ENCODE peak calls at places on chromosomes 1 and 21, in five cellular contexts. S, R, E, U and X are unnamed samples.

GRCh38 chr1:207863893-207864535 is 46.9 kb downstream of the CD34 start:
- DNase-seq in S (no peak), R (no peak), E (no peak), U (peak), X (no peak)

GRCh38 chr1:230696722-230697432 is 17.0 kb downstream of the AGT start:
- DNase-seq in S (no peak), R (peak), E (no peak), U (no peak), X (peak)

GRCh38 chr1:156200062-156200461 is 6.2 kb downstream of the SLC25A44 start:
- DNase-seq in S (no peak), R (no peak), E (no peak), U (no peak), X (no peak)

GRCh38 chr1:21706151-21706835 is 37.1 kb upstream of the RAP1GAP start:
- DNase-seq in S (no peak), R (peak), E (no peak), U (no peak), X (no peak)

GRCh38 chr1:113652773-113653172 is 106.5 kb downstream of the PHTF1 start:
- DNase-seq in S (no peak), R (no peak), E (no peak), U (no peak), X (no peak)

GRCh38 chr21:45974073-45975016 is 7.2 kb upstream of the COL6A1 start:
- DNase-seq in S (no peak), R (peak), E (peak), U (peak), X (peak)

GRCh38 chr1:5298376-5298775 is 644.0 kb downstream of the AJAP1 start:
- DNase-seq in S (no peak), R (no peak), E (no peak), U (no peak), X (no peak)

GRCh38 chr1:99648107-99648506 is 2.2 kb downstream of the PALMD start:
- DNase-seq in S (no peak), R (peak), E (no peak), U (no peak), X (no peak)

GRCh38 chr1:86515597-86515996 is 31.3 kb upstream of the CLCA4 start:
- DNase-seq in S (no peak), R (peak), E (no peak), U (no peak), X (no peak)

GRCh38 chr1:37553927-37554808 is at the start of gene SNIP1:
- DNase-seq in S (peak), R (peak), E (peak), U (peak), X (peak)

GRCh38 chr1:27455166-27455811 is 34.7 kb downstream of the WASF2 start:
- DNase-seq in S (no peak), R (no peak), E (no peak), U (no peak), X (no peak)

GRCh38 chr1:109912214-109912861 is 1.7 kb downstream of the CSF1 start:
- DNase-seq in S (no peak), R (no peak), E (no peak), U (no peak), X (no peak)

GRCh38 chr21:27047331-27048314 is 80.7 kb upstream of the ADAMTS5 start:
- DNase-seq in S (no peak), R (peak), E (no peak), U (no peak), X (peak)

GRCh38 chr1:212520746-212521145 is 87.8 kb upstream of the ATF3 start:
- DNase-seq in S (no peak), R (no peak), E (no peak), U (no peak), X (no peak)